ENCODE peak calls at places on chromosomes 2 and 18, in seven cellular contexts. Z, B, L, J, Y, G and C are unnamed samples.

GRCh38 chr18:25592804-25593360 is 240.9 kb upstream of the ZNF521 start:
- DNase-seq in Z (no peak), B (no peak), L (peak; percentile 22), J (no peak), Y (no peak), G (no peak), C (no peak)

GRCh38 chr2:60553496-60553991 is at the start of gene BCL11A:
- DNase-seq in Z (peak; percentile 93), B (peak; percentile 77), L (peak; percentile 89), J (peak; percentile 57), Y (peak; percentile 78), G (peak; percentile 80), C (peak; percentile 68)

GRCh38 chr18:26956894-26957293 is 91.4 kb upstream of the AQP4 start:
- DNase-seq in Z (no peak), B (no peak), L (peak; percentile 93), J (no peak), Y (no peak), G (peak; percentile 85), C (no peak)

GRCh38 chr2:111663471-111663951 is 220.5 kb downstream of the ANAPC1 start:
- DNase-seq in Z (no peak), B (peak; percentile 20), L (no peak), J (no peak), Y (no peak), G (no peak), C (no peak)

GRCh38 chr18:76491436-76491800 is 3.6 kb downstream of the ZNF516 start:
- DNase-seq in Z (peak; percentile 70), B (no peak), L (peak; percentile 77), J (no peak), Y (peak; percentile 60), G (peak; percentile 83), C (no peak)

GRCh38 chr2:137223722-137224121 is 458.4 kb downstream of the THSD7B start:
- DNase-seq in Z (no peak), B (no peak), L (peak; percentile 26), J (no peak), Y (no peak), G (no peak), C (no peak)

GRCh38 chr18:46624127-46624526 is 32.9 kb downstream of the LOXHD1 start:
- DNase-seq in Z (no peak), B (no peak), L (no peak), J (no peak), Y (no peak), G (no peak), C (no peak)

GRCh38 chr2:3254438-3254941 is 123.1 kb downstream of the EIPR1 start:
- DNase-seq in Z (no peak), B (no peak), L (no peak), J (no peak), Y (no peak), G (no peak), C (no peak)

GRCh38 chr2:37549598-37549997 is 121.8 kb downstream of the CDC42EP3 start:
- DNase-seq in Z (no peak), B (no peak), L (no peak), J (no peak), Y (no peak), G (no peak), C (no peak)

GRCh38 chr2:144692661-144693060 is 172.7 kb upstream of the ZEB2 start:
- DNase-seq in Z (no peak), B (no peak), L (no peak), J (no peak), Y (no peak), G (no peak), C (no peak)

GRCh38 chr2:216659301-216659700 is 26.1 kb downstream of the IGFBP2 start:
- DNase-seq in Z (no peak), B (no peak), L (no peak), J (no peak), Y (peak; percentile 81), G (no peak), C (no peak)

GRCh38 chr2:233000886-233001750 is 11.9 kb downstream of the NGEF start:
- DNase-seq in Z (no peak), B (no peak), L (no peak), J (no peak), Y (no peak), G (no peak), C (no peak)

GRCh38 chr18:2212846-2213245 is 358.5 kb downstream of the METTL4 start:
- DNase-seq in Z (no peak), B (no peak), L (no peak), J (no peak), Y (no peak), G (no peak), C (no peak)

GRCh38 chr2:26757873-26758789 is 6.0 kb upstream of the SLC35F6 start:
- DNase-seq in Z (peak; percentile 99), B (peak; percentile 97), L (peak; percentile 78), J (peak; percentile 95), Y (peak; percentile 98), G (no peak), C (peak; percentile 98)

GRCh38 chr2:96393989-96394761 is 58.6 kb downstream of the NCAPH start:
- DNase-seq in Z (no peak), B (no peak), L (no peak), J (no peak), Y (no peak), G (no peak), C (no peak)

GRCh38 chr2:149021761-149022160 is 16.7 kb upstream of the LYPD6B start:
- DNase-seq in Z (no peak), B (no peak), L (no peak), J (no peak), Y (no peak), G (no peak), C (no peak)
- H3K4me1 ChIP-seq in Z (no peaks in the 10 kb centered on the region), B (no peaks in the 10 kb centered on the region), L (peaks cover 3% of the 10 kb centered on the region), J (no peaks in the 10 kb centered on the region), Y (no peaks in the 10 kb centered on the region), G (no peaks in the 10 kb centered on the region), C (no peaks in the 10 kb centered on the region)

GRCh38 chr18:59265246-59266018 is 7.8 kb downstream of the RAX start:
- DNase-seq in Z (no peak), B (no peak), L (peak; percentile 96), J (no peak), Y (no peak), G (peak; percentile 88), C (no peak)
- H3K4me3 ChIP-seq in Z (peak overlapping the region; percentile 20), B (no peak overlapping the region), L (peak overlapping the region; percentile 57), J (no peak overlapping the region), Y (peak overlapping the region; percentile 20), G (peak overlapping the region; percentile 46), C (peak overlapping the region; percentile 35)

GRCh38 chr2:149037851-149038250 is 648 bp upstream of the LYPD6B start:
- DNase-seq in Z (no peak), B (peak; percentile 66), L (peak; percentile 76), J (peak; percentile 27), Y (peak; percentile 15), G (peak; percentile 61), C (no peak)

GRCh38 chr2:149039213-149039724 is 770 bp downstream of the LYPD6B start:
- DNase-seq in Z (no peak), B (no peak), L (no peak), J (no peak), Y (no peak), G (no peak), C (no peak)

GRCh38 chr2:149040451-149040850 is 2.0 kb downstream of the LYPD6B start:
- DNase-seq in Z (no peak), B (peak; percentile 55), L (peak; percentile 89), J (peak; percentile 42), Y (peak; percentile 24), G (peak; percentile 47), C (no peak)

GRCh38 chr2:149036507-149037293 is 1.8 kb upstream of the LYPD6B start:
- DNase-seq in Z (no peak), B (no peak), L (no peak), J (no peak), Y (no peak), G (no peak), C (no peak)

DNA sequence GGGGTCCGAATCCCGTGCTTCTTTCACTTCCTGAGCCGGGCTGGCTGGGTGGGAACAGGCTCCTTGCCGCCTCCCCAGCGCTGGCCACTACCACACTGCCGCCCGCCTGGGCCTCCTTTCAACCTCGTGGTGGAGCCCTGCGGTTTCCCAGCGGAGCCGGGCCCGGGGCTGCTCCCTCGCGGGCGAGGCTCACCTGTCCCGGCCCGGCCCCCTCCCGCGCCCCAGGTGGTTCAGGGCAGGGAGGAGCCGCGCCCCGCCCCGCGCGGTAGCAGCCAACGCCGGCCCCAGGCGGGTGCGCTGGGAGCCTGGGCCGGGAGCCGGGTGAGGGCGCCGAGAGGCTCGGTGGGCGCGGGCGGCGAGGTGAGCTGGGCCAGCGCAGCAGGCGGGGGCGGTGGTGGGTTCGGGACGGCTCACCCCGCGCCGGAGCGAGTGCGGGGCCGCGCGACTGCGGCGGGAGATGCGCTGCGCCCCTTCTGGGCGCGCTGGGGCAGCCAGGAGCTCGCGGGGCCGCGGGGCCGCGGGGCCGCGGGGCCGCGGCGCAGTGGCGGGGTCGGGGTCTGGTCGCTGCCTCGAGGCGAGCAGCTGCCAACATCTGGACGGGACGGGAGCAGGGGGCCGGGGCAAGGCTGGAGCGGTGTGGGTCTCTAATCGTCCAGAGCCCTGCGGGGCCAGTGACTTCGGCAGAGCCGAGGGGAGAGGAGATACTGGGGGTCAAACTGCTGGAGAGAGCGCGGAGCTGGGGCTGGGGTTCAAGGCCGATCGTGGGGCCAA is at the start of gene LYPD6B:
- DNase-seq in Z (no peak), B (peak; percentile 63), L (peak; percentile 79), J (no peak), Y (peak; percentile 16), G (peak; percentile 70), C (no peak)
- TF ChIP-seq EZH2 in Z (peak; percentile 57), B (no peak), L (no peak), J (no peak), Y (no peak), G (peak; percentile 62), C (no peak)

DNA sequence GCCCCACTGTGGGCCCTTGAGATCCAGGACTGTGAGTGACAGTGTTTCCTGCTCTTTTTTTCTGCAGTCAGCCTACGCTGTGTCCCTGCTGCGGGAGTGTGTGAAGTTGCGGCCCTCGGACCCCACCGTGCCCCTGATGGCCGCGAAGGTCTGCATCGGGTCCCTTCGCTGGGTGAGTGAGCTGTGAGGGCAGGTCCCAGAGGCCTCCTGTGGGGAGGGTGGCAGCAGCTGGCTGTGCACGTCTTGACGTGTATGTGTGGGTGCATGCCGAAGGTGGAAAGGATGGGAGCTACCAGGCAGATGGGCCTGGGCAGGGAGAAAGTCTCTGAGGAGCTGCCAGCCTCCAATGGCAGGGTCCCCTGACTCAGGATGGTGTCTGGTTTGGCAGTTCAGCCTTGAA is 95.7 kb upstream of the MCFD2 start:
- DNase-seq in Z (no peak), B (no peak), L (no peak), J (no peak), Y (no peak), G (no peak), C (no peak)
- H3K4me1 ChIP-seq in Z (peaks cover 41% of the 10 kb centered on the region), B (peaks cover 22% of the 10 kb centered on the region), L (no peaks in the 10 kb centered on the region), J (peaks cover 15% of the 10 kb centered on the region), Y (peaks cover 5% of the 10 kb centered on the region), G (peaks cover 14% of the 10 kb centered on the region), C (peaks cover 5% of the 10 kb centered on the region)

GRCh38 chr2:30149513-30149912 is 2.7 kb downstream of the YPEL5 start:
- DNase-seq in Z (peak; percentile 56), B (peak; percentile 19), L (peak; percentile 80), J (no peak), Y (peak; percentile 36), G (peak; percentile 40), C (no peak)
- H3K4me3 ChIP-seq in Z (no peak overlapping the region), B (no peak overlapping the region), L (peak overlapping the region; percentile 55), J (no peak overlapping the region), Y (no peak overlapping the region), G (peak overlapping the region; percentile 15), C (peak overlapping the region; percentile 13)

GRCh38 chr2:181235683-181236459 is 221.3 kb upstream of the ITGA4 start:
- DNase-seq in Z (no peak), B (no peak), L (no peak), J (no peak), Y (no peak), G (no peak), C (no peak)
- TF ChIP-seq EZH2 in Z (no peak), B (no peak), L (no peak), J (no peak), Y (no peak), G (no peak), C (no peak)

GRCh38 chr2:70941701-70942100 is 6.0 kb downstream of the ATP6V1B1 start:
- DNase-seq in Z (no peak), B (no peak), L (no peak), J (no peak), Y (no peak), G (no peak), C (no peak)
- H3K4me1 ChIP-seq in Z (peaks cover 2% of the 10 kb centered on the region), B (peaks cover 10% of the 10 kb centered on the region), L (peaks cover 21% of the 10 kb centered on the region), J (peaks cover 9% of the 10 kb centered on the region), Y (no peaks in the 10 kb centered on the region), G (peaks cover 63% of the 10 kb centered on the region), C (no peaks in the 10 kb centered on the region)